ENCODE peak calls at places on chromosomes 6 and 20, in six cellular contexts. D, C, B, Y, R and A are unnamed samples.

GRCh38 chr6:40436685-40437604 is 150.2 kb downstream of the LRFN2 start:
- DNase-seq in Y (no peak), R (no peak), C (peak; percentile 0), B (peak; percentile 42), D (peak; percentile 29), A (peak; percentile 45)

GRCh38 chr6:31952140-31952805 is 6.4 kb downstream of the CFB start:
- DNase-seq in C (peak; percentile 75), Y (no peak), B (peak; percentile 73), R (no peak), D (peak; percentile 63), A (peak; percentile 66)

GRCh38 chr20:41201760-41202159 is 64.4 kb downstream of the PLCG1 start:
- DNase-seq in B (no peak), Y (no peak), C (no peak), R (no peak), D (no peak), A (no peak)

GRCh38 chr20:51529758-51530157 is 12.8 kb downstream of the NFATC2 start:
- DNase-seq in Y (no peak), B (no peak), D (no peak), R (no peak), C (no peak), A (no peak)

GRCh38 chr6:137783640-137784198 is 83.3 kb upstream of the TNFAIP3 start:
- DNase-seq in D (no peak), C (no peak), Y (no peak), B (peak; percentile 25), R (no peak), A (no peak)

GRCh38 chr20:35791823-35792222 is 20.0 kb downstream of the PHF20 start:
- DNase-seq in B (no peak), D (peak; percentile 36), R (no peak), C (peak; percentile 74), Y (no peak), A (peak; percentile 70)

GRCh38 chr20:8790442-8791074 is 278.3 kb upstream of the PLCB4 start:
- DNase-seq in R (peak; percentile 29), D (peak; percentile 71), B (peak; percentile 69), Y (peak; percentile 9), C (peak; percentile 74), A (peak; percentile 81)

GRCh38 chr6:33621396-33622388 is 570 bp downstream of the ITPR3 start:
- DNase-seq in Y (peak; percentile 52), B (peak; percentile 55), D (peak; percentile 61), R (no peak), C (peak; percentile 53), A (peak; percentile 49)

GRCh38 chr6:43540507-43540906 is 23.6 kb downstream of the POLR1C start:
- DNase-seq in R (no peak), D (no peak), B (no peak), C (no peak), Y (no peak), A (no peak)

GRCh38 chr20:31824554-31825313 is 5.6 kb downstream of the MYLK2 start:
- DNase-seq in C (no peak), Y (no peak), D (no peak), R (no peak), B (no peak), A (no peak)

GRCh38 chr6:84074988-84075781 is 41.6 kb downstream of the MRAP2 start:
- DNase-seq in Y (no peak), B (peak; percentile 34), C (peak; percentile 29), D (no peak), R (no peak), A (peak; percentile 31)